ENCODE peak calls at places on chromosomes 4 and X, in six cellular contexts. B is K562, X is IMR-90, K is stomach, V is testis, A is HCT116. J is an unnamed sample.

GRCh38 chrX:19677121-19677520 is 161.8 kb upstream of the MAP3K15 start:
- DNase-seq in B (no peak), K (no peak), V (no peak), X (no peak), A (no peak), J (no peak)

GRCh38 chr4:20623936-20624335 is 76.3 kb upstream of the PACRGL start:
- DNase-seq in X (no peak), A (no peak), V (no peak), K (no peak), B (no peak), J (no peak)

GRCh38 chr4:184450045-184450444 is 24.3 kb downstream of the IRF2 start:
- DNase-seq in X (peak; percentile 87), V (no peak), A (no peak), K (no peak), B (no peak), J (no peak)

GRCh38 chrX:71619193-71619592 is 882 bp upstream of the CXCR3 start:
- DNase-seq in K (no peak), X (no peak), V (no peak), B (no peak), A (no peak), J (no peak)

GRCh38 chrX:118216086-118216485 is 99.5 kb upstream of the KLHL13 start:
- DNase-seq in B (no peak), K (no peak), V (no peak), A (no peak), X (no peak), J (no peak)

GRCh38 chrX:129762448-129762847 is 17.3 kb upstream of the SASH3 start:
- DNase-seq in X (no peak), A (no peak), B (no peak), K (no peak), V (no peak), J (no peak)

GRCh38 chrX:53269536-53270107 is 11.8 kb downstream of the IQSEC2 start:
- DNase-seq in B (no peak), K (no peak), A (no peak), X (no peak), V (no peak), J (no peak)

GRCh38 chr4:108626056-108626455 is 5.7 kb downstream of the RPL34 start:
- DNase-seq in X (no peak), V (no peak), K (no peak), A (no peak), B (no peak), J (no peak)

GRCh38 chrX:9267415-9267814 is 197.4 kb upstream of the TBL1X start:
- DNase-seq in A (no peak), X (no peak), V (no peak), B (no peak), K (no peak), J (no peak)

GRCh38 chr4:102308032-102308799 is 37.1 kb downstream of the SLC39A8 start:
- DNase-seq in V (no peak), K (no peak), B (no peak), X (no peak), A (no peak), J (no peak)

GRCh38 chr4:47784222-47784621 is 53.6 kb downstream of the CORIN start:
- DNase-seq in X (no peak), A (no peak), V (no peak), B (no peak), K (no peak), J (no peak)

DNA sequence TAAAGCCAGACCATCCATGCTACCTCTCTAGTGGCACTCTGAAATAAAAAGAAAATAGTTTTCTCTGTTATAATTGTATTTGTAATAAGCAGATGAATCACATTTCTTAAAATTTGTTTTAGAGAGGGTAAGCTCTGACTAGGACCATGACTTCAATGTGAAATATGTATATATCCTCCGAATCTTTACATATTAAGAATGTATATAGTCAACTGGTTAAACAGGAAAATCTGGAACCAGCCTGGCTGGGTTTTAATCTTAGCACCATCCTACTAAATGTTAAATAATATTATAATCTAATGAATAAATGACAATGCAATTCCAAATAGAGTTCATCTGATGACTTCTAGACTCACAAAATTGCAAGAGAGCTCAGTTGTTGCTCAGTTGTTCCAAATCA is 1.5 kb downstream of the FGB start:
- DNase-seq in A (no peak), B (no peak), K (no peak), V (no peak), X (no peak), J (no peak)
- TF ChIP-seq POLR2A in A (no peak), B (no peak), K (no peak), V (no peak), X (no peak), J (no peak)

GRCh38 chr4:151098191-151098590 is 1.2 kb upstream of the RPS3A start:
- DNase-seq in A (no peak), V (no peak), K (no peak), B (no peak), X (no peak), J (no peak)
- H3K4me3 ChIP-seq in A (no peak overlapping the region), V (peak overlapping the region; percentile 92), K (no peak overlapping the region), B (no peak overlapping the region), X (no peak overlapping the region), J (no peak overlapping the region)

GRCh38 chr4:83661359-83661758 is 125.5 kb downstream of the GPAT3 start:
- DNase-seq in X (no peak), B (no peak), A (no peak), V (no peak), K (no peak), J (no peak)
- H3K27me3 ChIP-seq in X (peaks cover 4% of the 10 kb centered on the region), B (peaks cover 4% of the 10 kb centered on the region), A (no peaks in the 10 kb centered on the region), V (no peaks in the 10 kb centered on the region), K (no peaks in the 10 kb centered on the region), J (no peaks in the 10 kb centered on the region)

GRCh38 chr4:38663801-38664703 is at the start of gene KLF3:
- DNase-seq in X (peak; percentile 82), B (peak; percentile 92), K (peak; percentile 96), A (peak; percentile 52), V (peak; percentile 91), J (peak; percentile 93)
- TF ChIP-seq POLR2A in X (peak; percentile 88), B (no peak), K (peak; percentile 37), A (no peak), V (no peak), J (peak; percentile 83)

GRCh38 chr4:169263791-169264392 is 6.9 kb downstream of the SH3RF1 start:
- DNase-seq in A (no peak), K (peak; percentile 60), X (no peak), B (no peak), V (no peak), J (no peak)
- H3K4me3 ChIP-seq in A (no peak overlapping the region), K (no peak overlapping the region), X (no peak overlapping the region), B (no peak overlapping the region), V (no peak overlapping the region), J (no peak overlapping the region)

GRCh38 chrX:103537871-103538387 is 18.6 kb upstream of the RAB40A start:
- DNase-seq in B (no peak), A (no peak), V (no peak), K (no peak), X (no peak), J (no peak)
- H3K27me3 ChIP-seq in B (no peaks in the 10 kb centered on the region), A (no peaks in the 10 kb centered on the region), V (no peaks in the 10 kb centered on the region), K (no peaks in the 10 kb centered on the region), X (peaks cover 4% of the 10 kb centered on the region), J (no peaks in the 10 kb centered on the region)

GRCh38 chrX:84717344-84717743 is 215.1 kb upstream of the HDX start:
- DNase-seq in A (no peak), V (no peak), B (no peak), X (no peak), K (no peak), J (no peak)

GRCh38 chrX:84709987-84710386 is 207.7 kb upstream of the HDX start:
- DNase-seq in A (no peak), K (no peak), X (no peak), B (no peak), V (no peak), J (no peak)

GRCh38 chrX:84712621-84713020 is 210.4 kb upstream of the HDX start:
- DNase-seq in K (no peak), X (no peak), B (no peak), A (no peak), V (no peak), J (no peak)

GRCh38 chrX:84710611-84711010 is 208.4 kb upstream of the HDX start:
- DNase-seq in K (no peak), A (no peak), V (no peak), X (no peak), B (no peak), J (no peak)

DNA sequence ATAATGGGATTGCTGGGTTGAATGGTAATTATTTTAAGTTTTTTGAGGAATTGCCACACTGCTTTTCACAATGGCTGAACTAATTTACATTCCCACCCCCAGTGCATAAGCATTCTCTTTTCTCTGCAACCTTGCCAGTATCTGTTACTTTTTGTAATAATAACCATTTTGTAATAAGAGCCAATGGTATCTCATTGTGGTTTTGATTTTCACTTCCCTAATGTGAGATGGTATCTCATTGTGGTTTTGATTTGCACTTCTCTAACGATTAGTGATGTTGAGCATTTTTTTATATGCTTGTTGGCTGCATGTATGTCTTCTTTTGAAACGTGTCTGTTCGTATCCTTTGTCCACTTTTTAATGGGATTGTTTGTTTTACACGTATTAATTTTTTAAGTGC is 213.1 kb upstream of the HDX start:
- DNase-seq in B (no peak), X (no peak), K (no peak), A (no peak), V (no peak), J (no peak)
- TF ChIP-seq POLR2A in B (no peak), X (no peak), K (no peak), A (no peak), V (no peak), J (no peak)

GRCh38 chr4:40178672-40179071 is 18.2 kb upstream of the RHOH start:
- DNase-seq in A (no peak), X (no peak), B (no peak), K (no peak), V (no peak), J (no peak)

GRCh38 chr4:40182979-40183378 is 13.9 kb upstream of the RHOH start:
- DNase-seq in X (no peak), V (no peak), A (no peak), B (no peak), K (no peak), J (no peak)

GRCh38 chr4:40179360-40179759 is 17.5 kb upstream of the RHOH start:
- DNase-seq in B (no peak), A (no peak), X (no peak), K (no peak), V (no peak), J (no peak)

GRCh38 chr4:40182041-40182440 is 14.8 kb upstream of the RHOH start:
- DNase-seq in A (no peak), V (no peak), X (no peak), B (no peak), K (no peak), J (no peak)

GRCh38 chr4:40180356-40180755 is 16.5 kb upstream of the RHOH start:
- DNase-seq in X (peak; percentile 88), V (no peak), B (no peak), A (peak; percentile 1), K (no peak), J (no peak)
- H3K4me3 ChIP-seq in X (no peak overlapping the region), V (no peak overlapping the region), B (no peak overlapping the region), A (no peak overlapping the region), K (no peak overlapping the region), J (no peak overlapping the region)

GRCh38 chrX:108217877-108218276 is 126.3 kb downstream of the ATG4A start:
- DNase-seq in V (peak; percentile 21), K (no peak), B (no peak), A (no peak), X (no peak), J (no peak)
- H3K27me3 ChIP-seq in V (no peaks in the 10 kb centered on the region), K (no peaks in the 10 kb centered on the region), B (no peaks in the 10 kb centered on the region), A (no peaks in the 10 kb centered on the region), X (peaks cover 17% of the 10 kb centered on the region), J (no peaks in the 10 kb centered on the region)